ENCODE peak calls at places on chromosomes 5 and 9, in seven cellular contexts. One of them, this sample, is unnamed. For H3K4me1, the result is how much of the 10 kb centered on the place peaks cover.

GRCh38 chr5:179241764-179242370 is 103.4 kb downstream of the ADAMTS2 start:
- DNase-seq in PC-9: no peak
- DNase-seq in lung: no peak
- DNase-seq in breast epithelium: no peak
- DNase-seq in sigmoid colon: peak
- DNase-seq in ovary: peak
- DNase-seq in endothelial cell of umbilical vein: no peak
- DNase-seq in this sample: no peak

GRCh38 chr5:169763437-169764301 is 126.6 kb downstream of the DOCK2 start:
- DNase-seq in PC-9: no peak
- DNase-seq in lung: no peak
- DNase-seq in breast epithelium: no peak
- DNase-seq in sigmoid colon: no peak
- DNase-seq in ovary: no peak
- DNase-seq in endothelial cell of umbilical vein: no peak
- DNase-seq in this sample: no peak

GRCh38 chr9:70802206-70802605 is 319.2 kb downstream of the TRPM3 start:
- DNase-seq in PC-9: no peak
- DNase-seq in lung: no peak
- DNase-seq in breast epithelium: no peak
- DNase-seq in sigmoid colon: no peak
- DNase-seq in ovary: no peak
- DNase-seq in endothelial cell of umbilical vein: no peak
- DNase-seq in this sample: no peak

GRCh38 chr9:109880276-109881169 is 100.5 kb downstream of the PALM2AKAP2 start:
- DNase-seq in PC-9: no peak
- DNase-seq in lung: no peak
- DNase-seq in breast epithelium: no peak
- DNase-seq in sigmoid colon: no peak
- DNase-seq in ovary: no peak
- DNase-seq in endothelial cell of umbilical vein: peak
- DNase-seq in this sample: no peak

GRCh38 chr9:19665146-19665863 is 123.5 kb downstream of the SLC24A2 start:
- DNase-seq in PC-9: no peak
- DNase-seq in lung: no peak
- DNase-seq in breast epithelium: no peak
- DNase-seq in sigmoid colon: no peak
- DNase-seq in ovary: no peak
- DNase-seq in endothelial cell of umbilical vein: no peak
- DNase-seq in this sample: no peak

GRCh38 chr9:109014267-109015025 is 1.1 kb upstream of the CTNNAL1 start:
- DNase-seq in PC-9: peak
- DNase-seq in lung: no peak
- DNase-seq in breast epithelium: no peak
- DNase-seq in sigmoid colon: no peak
- DNase-seq in ovary: peak
- DNase-seq in endothelial cell of umbilical vein: peak
- DNase-seq in this sample: no peak

GRCh38 chr9:99881769-99882168 is 24.7 kb upstream of the STX17 start:
- DNase-seq in PC-9: no peak
- DNase-seq in lung: no peak
- DNase-seq in breast epithelium: no peak
- DNase-seq in sigmoid colon: no peak
- DNase-seq in ovary: no peak
- DNase-seq in endothelial cell of umbilical vein: no peak
- DNase-seq in this sample: no peak

GRCh38 chr5:131171276-131171815 is 602 bp downstream of the LYRM7 start:
- DNase-seq in PC-9: peak
- DNase-seq in lung: no peak
- DNase-seq in breast epithelium: no peak
- DNase-seq in sigmoid colon: no peak
- DNase-seq in ovary: no peak
- DNase-seq in endothelial cell of umbilical vein: no peak
- DNase-seq in this sample: no peak

GRCh38 chr9:93496285-93496684 is 42.9 kb upstream of the FAM120AOS start:
- DNase-seq in PC-9: no peak
- DNase-seq in lung: no peak
- DNase-seq in breast epithelium: no peak
- DNase-seq in sigmoid colon: no peak
- DNase-seq in ovary: no peak
- DNase-seq in endothelial cell of umbilical vein: no peak
- DNase-seq in this sample: no peak

GRCh38 chr5:6582507-6583048 is 50.3 kb downstream of the NSUN2 start:
- DNase-seq in PC-9: no peak
- DNase-seq in lung: peak
- DNase-seq in breast epithelium: no peak
- DNase-seq in sigmoid colon: no peak
- DNase-seq in ovary: no peak
- DNase-seq in endothelial cell of umbilical vein: no peak
- DNase-seq in this sample: peak

GRCh38 chr5:168216989-168217388 is 74.5 kb upstream of the WWC1 start:
- DNase-seq in PC-9: no peak
- DNase-seq in lung: no peak
- DNase-seq in breast epithelium: no peak
- DNase-seq in sigmoid colon: no peak
- DNase-seq in ovary: no peak
- DNase-seq in endothelial cell of umbilical vein: no peak
- DNase-seq in this sample: no peak

GRCh38 chr5:130773813-130774212 is 391.2 kb downstream of the HINT1 start:
- DNase-seq in PC-9: peak
- DNase-seq in lung: no peak
- DNase-seq in breast epithelium: no peak
- DNase-seq in sigmoid colon: no peak
- DNase-seq in ovary: no peak
- DNase-seq in endothelial cell of umbilical vein: no peak
- DNase-seq in this sample: no peak

GRCh38 chr5:141524604-141525597 is 36.0 kb downstream of the PCDHGC5 start:
- DNase-seq in PC-9: peak
- DNase-seq in lung: peak
- DNase-seq in breast epithelium: peak
- DNase-seq in sigmoid colon: peak
- DNase-seq in ovary: peak
- DNase-seq in endothelial cell of umbilical vein: peak
- DNase-seq in this sample: no peak

GRCh38 chr9:99307846-99308245 is 85.8 kb downstream of the SEC61B start:
- DNase-seq in PC-9: peak
- DNase-seq in lung: no peak
- DNase-seq in breast epithelium: no peak
- DNase-seq in sigmoid colon: no peak
- DNase-seq in ovary: no peak
- DNase-seq in endothelial cell of umbilical vein: no peak
- DNase-seq in this sample: no peak

GRCh38 chr5:168317521-168318147 is 26.2 kb downstream of the WWC1 start:
- DNase-seq in PC-9: peak
- DNase-seq in lung: peak
- DNase-seq in breast epithelium: no peak
- DNase-seq in sigmoid colon: no peak
- DNase-seq in ovary: no peak
- DNase-seq in endothelial cell of umbilical vein: peak
- DNase-seq in this sample: no peak

GRCh38 chr5:119583684-119584083 is 45.7 kb upstream of the FAM170A start:
- DNase-seq in PC-9: no peak
- DNase-seq in lung: no peak
- DNase-seq in breast epithelium: no peak
- DNase-seq in sigmoid colon: no peak
- DNase-seq in ovary: no peak
- DNase-seq in endothelial cell of umbilical vein: no peak
- DNase-seq in this sample: no peak

GRCh38 chr9:111525056-111525977 is at the start of gene ZNF483:
- DNase-seq in PC-9: peak
- DNase-seq in lung: peak
- DNase-seq in breast epithelium: peak
- DNase-seq in sigmoid colon: peak
- DNase-seq in ovary: peak
- DNase-seq in endothelial cell of umbilical vein: peak
- DNase-seq in this sample: no peak

GRCh38 chr9:134724912-134725604 is 83.5 kb downstream of the COL5A1 start:
- DNase-seq in PC-9: no peak
- DNase-seq in lung: no peak
- DNase-seq in breast epithelium: no peak
- DNase-seq in sigmoid colon: peak
- DNase-seq in ovary: no peak
- DNase-seq in endothelial cell of umbilical vein: no peak
- DNase-seq in this sample: no peak

GRCh38 chr9:61670616-61671015 is 480.8 kb downstream of the SPATA31A7 start:
- DNase-seq in PC-9: no peak
- DNase-seq in lung: no peak
- DNase-seq in breast epithelium: no peak
- DNase-seq in sigmoid colon: peak
- DNase-seq in ovary: no peak
- DNase-seq in endothelial cell of umbilical vein: no peak
- DNase-seq in this sample: peak

GRCh38 chr5:135116146-135116545 is 82.1 kb upstream of the PITX1 start:
- DNase-seq in PC-9: no peak
- DNase-seq in lung: peak
- DNase-seq in breast epithelium: no peak
- DNase-seq in sigmoid colon: no peak
- DNase-seq in ovary: no peak
- DNase-seq in endothelial cell of umbilical vein: no peak
- DNase-seq in this sample: no peak

GRCh38 chr5:172666251-172666650 is 25.2 kb downstream of the NEURL1B start:
- DNase-seq in PC-9: peak
- DNase-seq in lung: no peak
- DNase-seq in breast epithelium: no peak
- DNase-seq in sigmoid colon: peak
- DNase-seq in ovary: peak
- DNase-seq in endothelial cell of umbilical vein: no peak
- DNase-seq in this sample: no peak

DNA sequence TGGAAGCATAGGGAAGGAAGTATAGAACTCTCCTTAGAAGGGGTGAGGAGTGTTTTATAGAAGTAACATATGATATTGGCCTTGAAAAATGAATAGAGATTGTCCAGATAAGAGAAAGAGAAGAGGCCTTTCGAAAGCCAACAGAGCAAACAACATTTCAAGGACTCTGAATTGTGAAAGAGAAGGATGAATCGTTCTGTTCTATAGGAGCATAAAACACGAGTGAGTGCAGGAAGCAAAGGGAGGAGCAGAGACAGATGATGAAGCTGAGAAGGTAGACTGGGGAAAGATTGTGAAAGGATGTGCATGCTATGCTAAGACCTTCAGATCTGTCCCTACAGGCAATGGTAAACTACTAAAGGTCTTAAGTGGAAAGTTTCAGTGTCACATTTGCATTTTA is 271.0 kb downstream of the TMEM161B start:
- DNase-seq in PC-9: no peak
- DNase-seq in lung: no peak
- DNase-seq in breast epithelium: no peak
- DNase-seq in sigmoid colon: no peak
- DNase-seq in ovary: no peak
- DNase-seq in endothelial cell of umbilical vein: no peak
- DNase-seq in this sample: no peak
- TF ChIP-seq CTCF in PC-9: no peak
- TF ChIP-seq CTCF in lung: no peak
- TF ChIP-seq CTCF in breast epithelium: no peak
- TF ChIP-seq CTCF in sigmoid colon: no peak
- TF ChIP-seq CTCF in ovary: no peak
- TF ChIP-seq CTCF in endothelial cell of umbilical vein: no peak
- TF ChIP-seq CTCF in this sample: no peak

GRCh38 chr9:96122255-96122654 is 179.7 kb downstream of the HSD17B3 start:
- DNase-seq in PC-9: no peak
- DNase-seq in lung: no peak
- DNase-seq in breast epithelium: no peak
- DNase-seq in sigmoid colon: no peak
- DNase-seq in ovary: no peak
- DNase-seq in endothelial cell of umbilical vein: no peak
- DNase-seq in this sample: no peak

GRCh38 chr9:96121162-96121561 is 180.8 kb downstream of the HSD17B3 start:
- DNase-seq in PC-9: no peak
- DNase-seq in lung: no peak
- DNase-seq in breast epithelium: no peak
- DNase-seq in sigmoid colon: no peak
- DNase-seq in ovary: no peak
- DNase-seq in endothelial cell of umbilical vein: no peak
- DNase-seq in this sample: no peak

GRCh38 chr9:96113045-96113444 is 188.9 kb downstream of the HSD17B3 start:
- DNase-seq in PC-9: no peak
- DNase-seq in lung: no peak
- DNase-seq in breast epithelium: no peak
- DNase-seq in sigmoid colon: no peak
- DNase-seq in ovary: no peak
- DNase-seq in endothelial cell of umbilical vein: no peak
- DNase-seq in this sample: no peak

GRCh38 chr9:96117398-96118060 is 184.4 kb downstream of the HSD17B3 start:
- DNase-seq in PC-9: no peak
- DNase-seq in lung: no peak
- DNase-seq in breast epithelium: no peak
- DNase-seq in sigmoid colon: no peak
- DNase-seq in ovary: no peak
- DNase-seq in endothelial cell of umbilical vein: no peak
- DNase-seq in this sample: no peak

GRCh38 chr9:96116275-96117051 is 185.5 kb downstream of the HSD17B3 start:
- DNase-seq in PC-9: no peak
- DNase-seq in lung: no peak
- DNase-seq in breast epithelium: peak
- DNase-seq in sigmoid colon: peak
- DNase-seq in ovary: no peak
- DNase-seq in endothelial cell of umbilical vein: no peak
- DNase-seq in this sample: no peak
- H3K4me1 ChIP-seq in PC-9: under half
- H3K4me1 ChIP-seq in lung: under half
- H3K4me1 ChIP-seq in breast epithelium: under half
- H3K4me1 ChIP-seq in sigmoid colon: under half
- H3K4me1 ChIP-seq in ovary: under half
- H3K4me1 ChIP-seq in endothelial cell of umbilical vein: under half
- H3K4me1 ChIP-seq in this sample: under half

GRCh38 chr5:167064199-167064811 is 1227.1 kb upstream of the WWC1 start:
- DNase-seq in PC-9: no peak
- DNase-seq in lung: no peak
- DNase-seq in breast epithelium: no peak
- DNase-seq in sigmoid colon: no peak
- DNase-seq in ovary: no peak
- DNase-seq in endothelial cell of umbilical vein: no peak
- DNase-seq in this sample: no peak
- TF ChIP-seq CTCF in PC-9: no peak
- TF ChIP-seq CTCF in lung: no peak
- TF ChIP-seq CTCF in breast epithelium: no peak
- TF ChIP-seq CTCF in sigmoid colon: no peak
- TF ChIP-seq CTCF in ovary: no peak
- TF ChIP-seq CTCF in endothelial cell of umbilical vein: no peak
- TF ChIP-seq CTCF in this sample: no peak

GRCh38 chr9:136373300-136374182 is at the start of gene CARD9:
- DNase-seq in PC-9: peak
- DNase-seq in lung: peak
- DNase-seq in breast epithelium: no peak
- DNase-seq in sigmoid colon: peak
- DNase-seq in ovary: no peak
- DNase-seq in endothelial cell of umbilical vein: no peak
- DNase-seq in this sample: no peak

GRCh38 chr9:136370037-136370436 is 3.4 kb downstream of the CARD9 start:
- DNase-seq in PC-9: no peak
- DNase-seq in lung: no peak
- DNase-seq in breast epithelium: no peak
- DNase-seq in sigmoid colon: no peak
- DNase-seq in ovary: no peak
- DNase-seq in endothelial cell of umbilical vein: no peak
- DNase-seq in this sample: no peak

GRCh38 chr9:136372561-136373299 is 739 bp downstream of the CARD9 start:
- DNase-seq in PC-9: peak
- DNase-seq in lung: peak
- DNase-seq in breast epithelium: peak
- DNase-seq in sigmoid colon: peak
- DNase-seq in ovary: peak
- DNase-seq in endothelial cell of umbilical vein: peak
- DNase-seq in this sample: no peak

GRCh38 chr9:136370687-136371530 is 2.6 kb downstream of the CARD9 start:
- DNase-seq in PC-9: no peak
- DNase-seq in lung: no peak
- DNase-seq in breast epithelium: no peak
- DNase-seq in sigmoid colon: no peak
- DNase-seq in ovary: no peak
- DNase-seq in endothelial cell of umbilical vein: no peak
- DNase-seq in this sample: no peak

GRCh38 chr9:136372006-136372405 is 1.5 kb downstream of the CARD9 start:
- DNase-seq in PC-9: no peak
- DNase-seq in lung: no peak
- DNase-seq in breast epithelium: no peak
- DNase-seq in sigmoid colon: no peak
- DNase-seq in ovary: no peak
- DNase-seq in endothelial cell of umbilical vein: no peak
- DNase-seq in this sample: no peak
- H3K4me1 ChIP-seq in PC-9: under half
- H3K4me1 ChIP-seq in lung: under half
- H3K4me1 ChIP-seq in breast epithelium: under half
- H3K4me1 ChIP-seq in sigmoid colon: under half
- H3K4me1 ChIP-seq in ovary: under half
- H3K4me1 ChIP-seq in endothelial cell of umbilical vein: under half
- H3K4me1 ChIP-seq in this sample: under half

This sample was measured in vagina.